ENCODE peak calls at places on chromosome 14, in seven cellular contexts. One of them, this sample, is unnamed.

GRCh38 chr14:51730674-51731073 is 79.0 kb downstream of the FRMD6 start:
- DNase-seq in AG04450: no peak
- DNase-seq in effector CD4-positive, alpha-beta T cell: no peak
- DNase-seq in EL: no peak
- DNase-seq in sigmoid colon: no peak
- DNase-seq in heart left ventricle: no peak
- DNase-seq in GM06990: no peak
- DNase-seq in this sample: no peak

GRCh38 chr14:50835280-50835679 is 4.3 kb upstream of the NIN start:
- DNase-seq in AG04450: no peak
- DNase-seq in effector CD4-positive, alpha-beta T cell: no peak
- DNase-seq in EL: peak
- DNase-seq in sigmoid colon: no peak
- DNase-seq in heart left ventricle: no peak
- DNase-seq in GM06990: peak
- DNase-seq in this sample: no peak

GRCh38 chr14:61894452-61895077 is 132.3 kb downstream of the SNAPC1 start:
- DNase-seq in AG04450: peak
- DNase-seq in effector CD4-positive, alpha-beta T cell: peak
- DNase-seq in EL: peak
- DNase-seq in sigmoid colon: no peak
- DNase-seq in heart left ventricle: no peak
- DNase-seq in GM06990: no peak
- DNase-seq in this sample: no peak

GRCh38 chr14:36950812-36951211 is 221.6 kb downstream of the SLC25A21 start:
- DNase-seq in AG04450: no peak
- DNase-seq in effector CD4-positive, alpha-beta T cell: no peak
- DNase-seq in EL: no peak
- DNase-seq in sigmoid colon: no peak
- DNase-seq in heart left ventricle: no peak
- DNase-seq in GM06990: no peak
- DNase-seq in this sample: no peak

GRCh38 chr14:103271189-103271588 is 62.8 kb upstream of the EIF5 start:
- DNase-seq in AG04450: no peak
- DNase-seq in effector CD4-positive, alpha-beta T cell: no peak
- DNase-seq in EL: no peak
- DNase-seq in sigmoid colon: peak
- DNase-seq in heart left ventricle: no peak
- DNase-seq in GM06990: no peak
- DNase-seq in this sample: no peak

GRCh38 chr14:22464422-22465142 is 124.4 kb downstream of the DAD1 start:
- DNase-seq in AG04450: no peak
- DNase-seq in effector CD4-positive, alpha-beta T cell: no peak
- DNase-seq in EL: no peak
- DNase-seq in sigmoid colon: no peak
- DNase-seq in heart left ventricle: no peak
- DNase-seq in GM06990: peak
- DNase-seq in this sample: no peak

GRCh38 chr14:68372363-68372762 is 420.5 kb downstream of the ZFP36L1 start:
- DNase-seq in AG04450: no peak
- DNase-seq in effector CD4-positive, alpha-beta T cell: no peak
- DNase-seq in EL: no peak
- DNase-seq in sigmoid colon: no peak
- DNase-seq in heart left ventricle: no peak
- DNase-seq in GM06990: no peak
- DNase-seq in this sample: no peak

GRCh38 chr14:80798211-80798610 is 143.3 kb downstream of the CEP128 start:
- DNase-seq in AG04450: no peak
- DNase-seq in effector CD4-positive, alpha-beta T cell: no peak
- DNase-seq in EL: no peak
- DNase-seq in sigmoid colon: no peak
- DNase-seq in heart left ventricle: no peak
- DNase-seq in GM06990: no peak
- DNase-seq in this sample: no peak

GRCh38 chr14:97411938-97412612 is 614.9 kb downstream of the VRK1 start:
- DNase-seq in AG04450: no peak
- DNase-seq in effector CD4-positive, alpha-beta T cell: no peak
- DNase-seq in EL: no peak
- DNase-seq in sigmoid colon: no peak
- DNase-seq in heart left ventricle: no peak
- DNase-seq in GM06990: no peak
- DNase-seq in this sample: no peak

GRCh38 chr14:95575820-95576473 is 41.1 kb downstream of the GLRX5 start:
- DNase-seq in AG04450: no peak
- DNase-seq in effector CD4-positive, alpha-beta T cell: no peak
- DNase-seq in EL: no peak
- DNase-seq in sigmoid colon: no peak
- DNase-seq in heart left ventricle: no peak
- DNase-seq in GM06990: no peak
- DNase-seq in this sample: no peak

GRCh38 chr14:106286697-106287290 is 760.4 kb downstream of the TMEM121 start:
- DNase-seq in AG04450: no peak
- DNase-seq in effector CD4-positive, alpha-beta T cell: no peak
- DNase-seq in EL: no peak
- DNase-seq in sigmoid colon: no peak
- DNase-seq in heart left ventricle: no peak
- DNase-seq in GM06990: peak
- DNase-seq in this sample: no peak

GRCh38 chr14:28142400-28143015 is 624.1 kb upstream of the FOXG1 start:
- DNase-seq in AG04450: no peak
- DNase-seq in effector CD4-positive, alpha-beta T cell: no peak
- DNase-seq in EL: no peak
- DNase-seq in sigmoid colon: no peak
- DNase-seq in heart left ventricle: no peak
- DNase-seq in GM06990: no peak
- DNase-seq in this sample: no peak

GRCh38 chr14:88196925-88197324 is 126.1 kb downstream of the KCNK10 start:
- DNase-seq in AG04450: no peak
- DNase-seq in effector CD4-positive, alpha-beta T cell: no peak
- DNase-seq in EL: no peak
- DNase-seq in sigmoid colon: no peak
- DNase-seq in heart left ventricle: no peak
- DNase-seq in GM06990: no peak
- DNase-seq in this sample: no peak

GRCh38 chr14:35989736-35990135 is 163.6 kb downstream of the BRMS1L start:
- DNase-seq in AG04450: no peak
- DNase-seq in effector CD4-positive, alpha-beta T cell: no peak
- DNase-seq in EL: no peak
- DNase-seq in sigmoid colon: no peak
- DNase-seq in heart left ventricle: no peak
- DNase-seq in GM06990: no peak
- DNase-seq in this sample: no peak

GRCh38 chr14:92627707-92628215 is 114.2 kb downstream of the RIN3 start:
- DNase-seq in AG04450: no peak
- DNase-seq in effector CD4-positive, alpha-beta T cell: no peak
- DNase-seq in EL: no peak
- DNase-seq in sigmoid colon: no peak
- DNase-seq in heart left ventricle: no peak
- DNase-seq in GM06990: no peak
- DNase-seq in this sample: no peak

GRCh38 chr14:75915063-75915462 is 66.7 kb downstream of the TGFB3 start:
- DNase-seq in AG04450: no peak
- DNase-seq in effector CD4-positive, alpha-beta T cell: no peak
- DNase-seq in EL: no peak
- DNase-seq in sigmoid colon: no peak
- DNase-seq in heart left ventricle: no peak
- DNase-seq in GM06990: no peak
- DNase-seq in this sample: no peak

GRCh38 chr14:52299692-52300278 is 14.3 kb upstream of the PTGER2 start:
- DNase-seq in AG04450: no peak
- DNase-seq in effector CD4-positive, alpha-beta T cell: no peak
- DNase-seq in EL: peak
- DNase-seq in sigmoid colon: no peak
- DNase-seq in heart left ventricle: no peak
- DNase-seq in GM06990: no peak
- DNase-seq in this sample: no peak

GRCh38 chr14:103628221-103628683 is 759 bp upstream of the KLC1 start:
- DNase-seq in AG04450: peak
- DNase-seq in effector CD4-positive, alpha-beta T cell: no peak
- DNase-seq in EL: peak
- DNase-seq in sigmoid colon: peak
- DNase-seq in heart left ventricle: peak
- DNase-seq in GM06990: peak
- DNase-seq in this sample: peak

GRCh38 chr14:105477659-105478623 is 3.3 kb downstream of the CRIP2 start:
- DNase-seq in AG04450: no peak
- DNase-seq in effector CD4-positive, alpha-beta T cell: peak
- DNase-seq in EL: no peak
- DNase-seq in sigmoid colon: no peak
- DNase-seq in heart left ventricle: no peak
- DNase-seq in GM06990: no peak
- DNase-seq in this sample: no peak

GRCh38 chr14:96584199-96584906 is 82.2 kb downstream of the PAPOLA start:
- DNase-seq in AG04450: no peak
- DNase-seq in effector CD4-positive, alpha-beta T cell: no peak
- DNase-seq in EL: peak
- DNase-seq in sigmoid colon: peak
- DNase-seq in heart left ventricle: no peak
- DNase-seq in GM06990: peak
- DNase-seq in this sample: no peak

GRCh38 chr14:41605550-41606248 is 977 bp upstream of the LRFN5 start:
- DNase-seq in AG04450: no peak
- DNase-seq in effector CD4-positive, alpha-beta T cell: no peak
- DNase-seq in EL: no peak
- DNase-seq in sigmoid colon: peak
- DNase-seq in heart left ventricle: no peak
- DNase-seq in GM06990: no peak
- DNase-seq in this sample: no peak

GRCh38 chr14:36524874-36525745 is 5.1 kb upstream of the NKX2-1 start:
- DNase-seq in AG04450: no peak
- DNase-seq in effector CD4-positive, alpha-beta T cell: no peak
- DNase-seq in EL: peak
- DNase-seq in sigmoid colon: no peak
- DNase-seq in heart left ventricle: no peak
- DNase-seq in GM06990: no peak
- DNase-seq in this sample: no peak

GRCh38 chr14:32331227-32331597 is 2.1 kb downstream of the AKAP6 start:
- DNase-seq in AG04450: no peak
- DNase-seq in effector CD4-positive, alpha-beta T cell: no peak
- DNase-seq in EL: no peak
- DNase-seq in sigmoid colon: no peak
- DNase-seq in heart left ventricle: no peak
- DNase-seq in GM06990: no peak
- DNase-seq in this sample: no peak

GRCh38 chr14:23366163-23366921 is 1.4 kb upstream of the EFS start:
- DNase-seq in AG04450: peak
- DNase-seq in effector CD4-positive, alpha-beta T cell: no peak
- DNase-seq in EL: peak
- DNase-seq in sigmoid colon: peak
- DNase-seq in heart left ventricle: peak
- DNase-seq in GM06990: no peak
- DNase-seq in this sample: peak

GRCh38 chr14:63852817-63853730 is at the start of gene SYNE2:
- DNase-seq in AG04450: no peak
- DNase-seq in effector CD4-positive, alpha-beta T cell: peak
- DNase-seq in EL: peak
- DNase-seq in sigmoid colon: peak
- DNase-seq in heart left ventricle: peak
- DNase-seq in GM06990: peak
- DNase-seq in this sample: peak

GRCh38 chr14:70152704-70153103 is 36.0 kb downstream of the SLC8A3 start:
- DNase-seq in AG04450: no peak
- DNase-seq in effector CD4-positive, alpha-beta T cell: no peak
- DNase-seq in EL: no peak
- DNase-seq in sigmoid colon: no peak
- DNase-seq in heart left ventricle: no peak
- DNase-seq in GM06990: no peak
- DNase-seq in this sample: no peak

This sample was measured in aorta.